ENCODE peak calls at places on chromosomes 16 and 17, in six cellular contexts. One of them, this sample, is unnamed.

GRCh38 chr17:70239391-70239826 is 70.1 kb downstream of the KCNJ2 start:
- DNase-seq in neuronal stem cell: no peak
- DNase-seq in mucosa of descending colon: no peak
- DNase-seq in progenitor cell of endocrine pancreas: no peak
- DNase-seq in activated gamma-delta T cell treated with anti-CD3 and anti-CD28 coated beads, Interleukin-2, amount 50 U/mL, for 16 hours: no peak
- DNase-seq in EH: no peak
- DNase-seq in this sample: no peak

GRCh38 chr17:37824534-37825485 is 80.0 kb upstream of the HNF1B start:
- DNase-seq in activated gamma-delta T cell treated with anti-CD3 and anti-CD28 coated beads, Interleukin-2, amount 50 U/mL, for 16 hours: no peak
- DNase-seq in progenitor cell of endocrine pancreas: no peak
- DNase-seq in neuronal stem cell: no peak
- DNase-seq in mucosa of descending colon: no peak
- DNase-seq in EH: peak
- DNase-seq in this sample: no peak

GRCh38 chr17:1038459-1039118 is 41.7 kb downstream of the TIMM22 start:
- DNase-seq in progenitor cell of endocrine pancreas: no peak
- DNase-seq in EH: no peak
- DNase-seq in mucosa of descending colon: no peak
- DNase-seq in neuronal stem cell: no peak
- DNase-seq in activated gamma-delta T cell treated with anti-CD3 and anti-CD28 coated beads, Interleukin-2, amount 50 U/mL, for 16 hours: no peak
- DNase-seq in this sample: no peak

GRCh38 chr16:54210437-54211081 is 76.0 kb downstream of the IRX3 start:
- DNase-seq in activated gamma-delta T cell treated with anti-CD3 and anti-CD28 coated beads, Interleukin-2, amount 50 U/mL, for 16 hours: no peak
- DNase-seq in mucosa of descending colon: no peak
- DNase-seq in progenitor cell of endocrine pancreas: no peak
- DNase-seq in neuronal stem cell: no peak
- DNase-seq in EH: no peak
- DNase-seq in this sample: no peak

GRCh38 chr17:63983326-63983725 is 10.6 kb upstream of the SCN4A start:
- DNase-seq in progenitor cell of endocrine pancreas: no peak
- DNase-seq in activated gamma-delta T cell treated with anti-CD3 and anti-CD28 coated beads, Interleukin-2, amount 50 U/mL, for 16 hours: no peak
- DNase-seq in EH: no peak
- DNase-seq in mucosa of descending colon: no peak
- DNase-seq in neuronal stem cell: no peak
- DNase-seq in this sample: no peak

GRCh38 chr17:38864636-38865398 is 5.0 kb upstream of the LASP1 start:
- DNase-seq in EH: peak
- DNase-seq in progenitor cell of endocrine pancreas: no peak
- DNase-seq in mucosa of descending colon: no peak
- DNase-seq in activated gamma-delta T cell treated with anti-CD3 and anti-CD28 coated beads, Interleukin-2, amount 50 U/mL, for 16 hours: no peak
- DNase-seq in neuronal stem cell: no peak
- DNase-seq in this sample: no peak

GRCh38 chr17:4319221-4319620 is 47.3 kb downstream of the UBE2G1 start:
- DNase-seq in activated gamma-delta T cell treated with anti-CD3 and anti-CD28 coated beads, Interleukin-2, amount 50 U/mL, for 16 hours: no peak
- DNase-seq in EH: no peak
- DNase-seq in mucosa of descending colon: no peak
- DNase-seq in neuronal stem cell: no peak
- DNase-seq in progenitor cell of endocrine pancreas: no peak
- DNase-seq in this sample: no peak

GRCh38 chr17:4229627-4230026 is 34.2 kb downstream of the ANKFY1 start:
- DNase-seq in mucosa of descending colon: no peak
- DNase-seq in EH: peak
- DNase-seq in neuronal stem cell: no peak
- DNase-seq in progenitor cell of endocrine pancreas: no peak
- DNase-seq in activated gamma-delta T cell treated with anti-CD3 and anti-CD28 coated beads, Interleukin-2, amount 50 U/mL, for 16 hours: no peak
- DNase-seq in this sample: no peak

GRCh38 chr16:61432421-61432820 is 603.8 kb downstream of the CDH8 start:
- DNase-seq in progenitor cell of endocrine pancreas: no peak
- DNase-seq in neuronal stem cell: no peak
- DNase-seq in activated gamma-delta T cell treated with anti-CD3 and anti-CD28 coated beads, Interleukin-2, amount 50 U/mL, for 16 hours: no peak
- DNase-seq in mucosa of descending colon: no peak
- DNase-seq in EH: no peak
- DNase-seq in this sample: no peak

GRCh38 chr17:49987681-49988441 is 7.2 kb downstream of the DLX3 start:
- DNase-seq in mucosa of descending colon: no peak
- DNase-seq in neuronal stem cell: no peak
- DNase-seq in progenitor cell of endocrine pancreas: no peak
- DNase-seq in activated gamma-delta T cell treated with anti-CD3 and anti-CD28 coated beads, Interleukin-2, amount 50 U/mL, for 16 hours: no peak
- DNase-seq in EH: peak
- DNase-seq in this sample: no peak

GRCh38 chr17:37417852-37418251 is 11.2 kb downstream of the TADA2A start:
- DNase-seq in EH: peak
- DNase-seq in activated gamma-delta T cell treated with anti-CD3 and anti-CD28 coated beads, Interleukin-2, amount 50 U/mL, for 16 hours: no peak
- DNase-seq in progenitor cell of endocrine pancreas: no peak
- DNase-seq in mucosa of descending colon: no peak
- DNase-seq in neuronal stem cell: no peak
- DNase-seq in this sample: no peak

GRCh38 chr16:67241008-67241900 is 6.0 kb downstream of the FHOD1 start:
- DNase-seq in activated gamma-delta T cell treated with anti-CD3 and anti-CD28 coated beads, Interleukin-2, amount 50 U/mL, for 16 hours: no peak
- DNase-seq in progenitor cell of endocrine pancreas: no peak
- DNase-seq in mucosa of descending colon: peak
- DNase-seq in EH: peak
- DNase-seq in neuronal stem cell: no peak
- DNase-seq in this sample: no peak

GRCh38 chr16:14003119-14003570 is 68.0 kb upstream of the MRTFB start:
- DNase-seq in mucosa of descending colon: peak
- DNase-seq in activated gamma-delta T cell treated with anti-CD3 and anti-CD28 coated beads, Interleukin-2, amount 50 U/mL, for 16 hours: no peak
- DNase-seq in EH: peak
- DNase-seq in neuronal stem cell: peak
- DNase-seq in progenitor cell of endocrine pancreas: no peak
- DNase-seq in this sample: no peak

GRCh38 chr17:9336817-9337216 is 238.8 kb downstream of the STX8 start:
- DNase-seq in activated gamma-delta T cell treated with anti-CD3 and anti-CD28 coated beads, Interleukin-2, amount 50 U/mL, for 16 hours: no peak
- DNase-seq in EH: no peak
- DNase-seq in neuronal stem cell: no peak
- DNase-seq in mucosa of descending colon: no peak
- DNase-seq in progenitor cell of endocrine pancreas: no peak
- DNase-seq in this sample: no peak

This sample was measured in naive thymus-derived CD8-positive, alpha-beta T cell.